ENCODE peak calls at places on chromosomes 11 and 22, in seven cellular contexts. One of them, this sample, is unnamed.

GRCh38 chr11:123822591-123822990 is 16.4 kb upstream of the OR6M1 start:
- DNase-seq in HL-60: no peak
- DNase-seq in T-helper 1 cell: no peak
- DNase-seq in posterior cingulate gyrus: no peak
- DNase-seq in progenitor cell of endocrine pancreas: peak; percentile 16
- DNase-seq in activated naive CD8-positive, alpha-beta T cell treated with anti-CD3 and anti-CD28 coated beads, Interleukin-2, amount 50 U/mL, for 24 hours: no peak
- DNase-seq in activated CD8-positive, alpha-beta memory T cell treated with anti-CD3 and anti-CD28 coated beads, Interleukin-2, amount 10 ng/mL, durations not matched to agents 7 days and 5 days: no peak
- DNase-seq in this sample: no peak

GRCh38 chr11:62540804-62541671 is 5.6 kb downstream of the AHNAK start:
- DNase-seq in HL-60: no peak
- DNase-seq in activated naive CD8-positive, alpha-beta T cell treated with anti-CD3 and anti-CD28 coated beads, Interleukin-2, amount 50 U/mL, for 24 hours: no peak
- DNase-seq in progenitor cell of endocrine pancreas: no peak
- DNase-seq in T-helper 1 cell: no peak
- DNase-seq in posterior cingulate gyrus: no peak
- DNase-seq in activated CD8-positive, alpha-beta memory T cell treated with anti-CD3 and anti-CD28 coated beads, Interleukin-2, amount 10 ng/mL, durations not matched to agents 7 days and 5 days: peak; percentile 92
- DNase-seq in this sample: no peak

GRCh38 chr22:29270475-29271271 is 2.6 kb downstream of the EWSR1 start:
- DNase-seq in posterior cingulate gyrus: no peak
- DNase-seq in progenitor cell of endocrine pancreas: no peak
- DNase-seq in T-helper 1 cell: no peak
- DNase-seq in activated naive CD8-positive, alpha-beta T cell treated with anti-CD3 and anti-CD28 coated beads, Interleukin-2, amount 50 U/mL, for 24 hours: no peak
- DNase-seq in activated CD8-positive, alpha-beta memory T cell treated with anti-CD3 and anti-CD28 coated beads, Interleukin-2, amount 10 ng/mL, durations not matched to agents 7 days and 5 days: no peak
- DNase-seq in HL-60: peak; percentile 48
- DNase-seq in this sample: peak; percentile 61

GRCh38 chr11:104337273-104337672 is 173.3 kb upstream of the PDGFD start:
- DNase-seq in progenitor cell of endocrine pancreas: no peak
- DNase-seq in posterior cingulate gyrus: no peak
- DNase-seq in activated CD8-positive, alpha-beta memory T cell treated with anti-CD3 and anti-CD28 coated beads, Interleukin-2, amount 10 ng/mL, durations not matched to agents 7 days and 5 days: no peak
- DNase-seq in activated naive CD8-positive, alpha-beta T cell treated with anti-CD3 and anti-CD28 coated beads, Interleukin-2, amount 50 U/mL, for 24 hours: no peak
- DNase-seq in T-helper 1 cell: no peak
- DNase-seq in HL-60: no peak
- DNase-seq in this sample: no peak

GRCh38 chr22:24730864-24731263 is 43.7 kb downstream of the PIWIL3 start:
- DNase-seq in T-helper 1 cell: no peak
- DNase-seq in activated CD8-positive, alpha-beta memory T cell treated with anti-CD3 and anti-CD28 coated beads, Interleukin-2, amount 10 ng/mL, durations not matched to agents 7 days and 5 days: no peak
- DNase-seq in activated naive CD8-positive, alpha-beta T cell treated with anti-CD3 and anti-CD28 coated beads, Interleukin-2, amount 50 U/mL, for 24 hours: no peak
- DNase-seq in progenitor cell of endocrine pancreas: no peak
- DNase-seq in posterior cingulate gyrus: no peak
- DNase-seq in HL-60: no peak
- DNase-seq in this sample: no peak

GRCh38 chr11:47913569-47914244 is 65.6 kb upstream of the NUP160 start:
- DNase-seq in activated naive CD8-positive, alpha-beta T cell treated with anti-CD3 and anti-CD28 coated beads, Interleukin-2, amount 50 U/mL, for 24 hours: no peak
- DNase-seq in activated CD8-positive, alpha-beta memory T cell treated with anti-CD3 and anti-CD28 coated beads, Interleukin-2, amount 10 ng/mL, durations not matched to agents 7 days and 5 days: no peak
- DNase-seq in progenitor cell of endocrine pancreas: no peak
- DNase-seq in T-helper 1 cell: no peak
- DNase-seq in HL-60: no peak
- DNase-seq in posterior cingulate gyrus: no peak
- DNase-seq in this sample: no peak

GRCh38 chr11:66291706-66292542 is at the start of gene TMEM151A:
- DNase-seq in activated CD8-positive, alpha-beta memory T cell treated with anti-CD3 and anti-CD28 coated beads, Interleukin-2, amount 10 ng/mL, durations not matched to agents 7 days and 5 days: no peak
- DNase-seq in progenitor cell of endocrine pancreas: no peak
- DNase-seq in posterior cingulate gyrus: peak; percentile 83
- DNase-seq in activated naive CD8-positive, alpha-beta T cell treated with anti-CD3 and anti-CD28 coated beads, Interleukin-2, amount 50 U/mL, for 24 hours: no peak
- DNase-seq in T-helper 1 cell: no peak
- DNase-seq in HL-60: no peak
- DNase-seq in this sample: no peak

GRCh38 chr11:391117-392017 is 2.6 kb upstream of the PKP3 start:
- DNase-seq in HL-60: no peak
- DNase-seq in activated naive CD8-positive, alpha-beta T cell treated with anti-CD3 and anti-CD28 coated beads, Interleukin-2, amount 50 U/mL, for 24 hours: no peak
- DNase-seq in posterior cingulate gyrus: no peak
- DNase-seq in activated CD8-positive, alpha-beta memory T cell treated with anti-CD3 and anti-CD28 coated beads, Interleukin-2, amount 10 ng/mL, durations not matched to agents 7 days and 5 days: no peak
- DNase-seq in progenitor cell of endocrine pancreas: no peak
- DNase-seq in T-helper 1 cell: no peak
- DNase-seq in this sample: no peak

GRCh38 chr22:37486224-37486845 is at the start of gene MFNG:
- DNase-seq in posterior cingulate gyrus: no peak
- DNase-seq in progenitor cell of endocrine pancreas: peak; percentile 24
- DNase-seq in activated naive CD8-positive, alpha-beta T cell treated with anti-CD3 and anti-CD28 coated beads, Interleukin-2, amount 50 U/mL, for 24 hours: peak; percentile 84
- DNase-seq in T-helper 1 cell: peak; percentile 61
- DNase-seq in activated CD8-positive, alpha-beta memory T cell treated with anti-CD3 and anti-CD28 coated beads, Interleukin-2, amount 10 ng/mL, durations not matched to agents 7 days and 5 days: peak; percentile 83
- DNase-seq in HL-60: peak; percentile 93
- DNase-seq in this sample: peak; percentile 83

GRCh38 chr11:19968860-19969259 is 191.4 kb downstream of the DBX1 start:
- DNase-seq in progenitor cell of endocrine pancreas: no peak
- DNase-seq in activated CD8-positive, alpha-beta memory T cell treated with anti-CD3 and anti-CD28 coated beads, Interleukin-2, amount 10 ng/mL, durations not matched to agents 7 days and 5 days: no peak
- DNase-seq in HL-60: no peak
- DNase-seq in posterior cingulate gyrus: no peak
- DNase-seq in activated naive CD8-positive, alpha-beta T cell treated with anti-CD3 and anti-CD28 coated beads, Interleukin-2, amount 50 U/mL, for 24 hours: no peak
- DNase-seq in T-helper 1 cell: no peak
- DNase-seq in this sample: no peak

GRCh38 chr22:28887725-28888459 is 4.5 kb downstream of the ZNRF3 start:
- DNase-seq in posterior cingulate gyrus: no peak
- DNase-seq in activated naive CD8-positive, alpha-beta T cell treated with anti-CD3 and anti-CD28 coated beads, Interleukin-2, amount 50 U/mL, for 24 hours: no peak
- DNase-seq in T-helper 1 cell: no peak
- DNase-seq in HL-60: no peak
- DNase-seq in progenitor cell of endocrine pancreas: no peak
- DNase-seq in activated CD8-positive, alpha-beta memory T cell treated with anti-CD3 and anti-CD28 coated beads, Interleukin-2, amount 10 ng/mL, durations not matched to agents 7 days and 5 days: no peak
- DNase-seq in this sample: no peak

GRCh38 chr11:3102641-3102921 is 45.4 kb upstream of the CARS1 start:
- DNase-seq in T-helper 1 cell: no peak
- DNase-seq in progenitor cell of endocrine pancreas: no peak
- DNase-seq in HL-60: no peak
- DNase-seq in activated naive CD8-positive, alpha-beta T cell treated with anti-CD3 and anti-CD28 coated beads, Interleukin-2, amount 50 U/mL, for 24 hours: no peak
- DNase-seq in posterior cingulate gyrus: no peak
- DNase-seq in activated CD8-positive, alpha-beta memory T cell treated with anti-CD3 and anti-CD28 coated beads, Interleukin-2, amount 10 ng/mL, durations not matched to agents 7 days and 5 days: no peak
- DNase-seq in this sample: no peak

GRCh38 chr11:32210601-32211000 is 119.7 kb downstream of the RCN1 start:
- DNase-seq in posterior cingulate gyrus: no peak
- DNase-seq in progenitor cell of endocrine pancreas: no peak
- DNase-seq in HL-60: no peak
- DNase-seq in activated naive CD8-positive, alpha-beta T cell treated with anti-CD3 and anti-CD28 coated beads, Interleukin-2, amount 50 U/mL, for 24 hours: no peak
- DNase-seq in T-helper 1 cell: no peak
- DNase-seq in activated CD8-positive, alpha-beta memory T cell treated with anti-CD3 and anti-CD28 coated beads, Interleukin-2, amount 10 ng/mL, durations not matched to agents 7 days and 5 days: no peak
- DNase-seq in this sample: no peak

GRCh38 chr11:123357353-123357989 is 72.6 kb upstream of the GRAMD1B start:
- DNase-seq in activated CD8-positive, alpha-beta memory T cell treated with anti-CD3 and anti-CD28 coated beads, Interleukin-2, amount 10 ng/mL, durations not matched to agents 7 days and 5 days: no peak
- DNase-seq in HL-60: no peak
- DNase-seq in progenitor cell of endocrine pancreas: no peak
- DNase-seq in activated naive CD8-positive, alpha-beta T cell treated with anti-CD3 and anti-CD28 coated beads, Interleukin-2, amount 50 U/mL, for 24 hours: peak; percentile 15
- DNase-seq in T-helper 1 cell: no peak
- DNase-seq in posterior cingulate gyrus: no peak
- DNase-seq in this sample: no peak

GRCh38 chr11:61730222-61730994 is 22.0 kb upstream of the MYRF start:
- DNase-seq in activated CD8-positive, alpha-beta memory T cell treated with anti-CD3 and anti-CD28 coated beads, Interleukin-2, amount 10 ng/mL, durations not matched to agents 7 days and 5 days: no peak
- DNase-seq in posterior cingulate gyrus: no peak
- DNase-seq in progenitor cell of endocrine pancreas: no peak
- DNase-seq in HL-60: no peak
- DNase-seq in T-helper 1 cell: no peak
- DNase-seq in activated naive CD8-positive, alpha-beta T cell treated with anti-CD3 and anti-CD28 coated beads, Interleukin-2, amount 50 U/mL, for 24 hours: no peak
- DNase-seq in this sample: no peak

GRCh38 chr11:23226331-23226909 is 366.1 kb upstream of the CCDC179 start:
- DNase-seq in posterior cingulate gyrus: no peak
- DNase-seq in HL-60: no peak
- DNase-seq in activated naive CD8-positive, alpha-beta T cell treated with anti-CD3 and anti-CD28 coated beads, Interleukin-2, amount 50 U/mL, for 24 hours: no peak
- DNase-seq in progenitor cell of endocrine pancreas: no peak
- DNase-seq in T-helper 1 cell: no peak
- DNase-seq in activated CD8-positive, alpha-beta memory T cell treated with anti-CD3 and anti-CD28 coated beads, Interleukin-2, amount 10 ng/mL, durations not matched to agents 7 days and 5 days: no peak
- DNase-seq in this sample: no peak

GRCh38 chr22:19678949-19679348 is 35.4 kb upstream of the SEPTIN5 start:
- DNase-seq in T-helper 1 cell: no peak
- DNase-seq in activated naive CD8-positive, alpha-beta T cell treated with anti-CD3 and anti-CD28 coated beads, Interleukin-2, amount 50 U/mL, for 24 hours: no peak
- DNase-seq in HL-60: no peak
- DNase-seq in progenitor cell of endocrine pancreas: no peak
- DNase-seq in activated CD8-positive, alpha-beta memory T cell treated with anti-CD3 and anti-CD28 coated beads, Interleukin-2, amount 10 ng/mL, durations not matched to agents 7 days and 5 days: no peak
- DNase-seq in posterior cingulate gyrus: no peak
- DNase-seq in this sample: no peak

GRCh38 chr11:102288745-102289083 is 28.6 kb upstream of the BIRC3 start:
- DNase-seq in progenitor cell of endocrine pancreas: no peak
- DNase-seq in activated CD8-positive, alpha-beta memory T cell treated with anti-CD3 and anti-CD28 coated beads, Interleukin-2, amount 10 ng/mL, durations not matched to agents 7 days and 5 days: no peak
- DNase-seq in T-helper 1 cell: no peak
- DNase-seq in posterior cingulate gyrus: no peak
- DNase-seq in HL-60: no peak
- DNase-seq in activated naive CD8-positive, alpha-beta T cell treated with anti-CD3 and anti-CD28 coated beads, Interleukin-2, amount 50 U/mL, for 24 hours: no peak
- DNase-seq in this sample: no peak

GRCh38 chr11:7965386-7965785 is at the start of gene NLRP10:
- DNase-seq in HL-60: no peak
- DNase-seq in T-helper 1 cell: no peak
- DNase-seq in progenitor cell of endocrine pancreas: no peak
- DNase-seq in activated naive CD8-positive, alpha-beta T cell treated with anti-CD3 and anti-CD28 coated beads, Interleukin-2, amount 50 U/mL, for 24 hours: no peak
- DNase-seq in posterior cingulate gyrus: no peak
- DNase-seq in activated CD8-positive, alpha-beta memory T cell treated with anti-CD3 and anti-CD28 coated beads, Interleukin-2, amount 10 ng/mL, durations not matched to agents 7 days and 5 days: no peak
- DNase-seq in this sample: no peak

GRCh38 chr11:112961751-112962747 is 829 bp downstream of the NCAM1 start:
- DNase-seq in posterior cingulate gyrus: peak; percentile 90
- DNase-seq in activated naive CD8-positive, alpha-beta T cell treated with anti-CD3 and anti-CD28 coated beads, Interleukin-2, amount 50 U/mL, for 24 hours: peak; percentile 12
- DNase-seq in activated CD8-positive, alpha-beta memory T cell treated with anti-CD3 and anti-CD28 coated beads, Interleukin-2, amount 10 ng/mL, durations not matched to agents 7 days and 5 days: no peak
- DNase-seq in HL-60: no peak
- DNase-seq in T-helper 1 cell: no peak
- DNase-seq in progenitor cell of endocrine pancreas: peak; percentile 22
- DNase-seq in this sample: no peak

GRCh38 chr22:23621082-23621780 is 10.9 kb downstream of the DRICH1 start:
- DNase-seq in activated CD8-positive, alpha-beta memory T cell treated with anti-CD3 and anti-CD28 coated beads, Interleukin-2, amount 10 ng/mL, durations not matched to agents 7 days and 5 days: no peak
- DNase-seq in progenitor cell of endocrine pancreas: no peak
- DNase-seq in posterior cingulate gyrus: no peak
- DNase-seq in HL-60: no peak
- DNase-seq in activated naive CD8-positive, alpha-beta T cell treated with anti-CD3 and anti-CD28 coated beads, Interleukin-2, amount 50 U/mL, for 24 hours: no peak
- DNase-seq in T-helper 1 cell: no peak
- DNase-seq in this sample: no peak

GRCh38 chr11:34132261-34132965 is 27.0 kb downstream of the NAT10 start:
- DNase-seq in T-helper 1 cell: no peak
- DNase-seq in HL-60: no peak
- DNase-seq in posterior cingulate gyrus: no peak
- DNase-seq in activated CD8-positive, alpha-beta memory T cell treated with anti-CD3 and anti-CD28 coated beads, Interleukin-2, amount 10 ng/mL, durations not matched to agents 7 days and 5 days: no peak
- DNase-seq in activated naive CD8-positive, alpha-beta T cell treated with anti-CD3 and anti-CD28 coated beads, Interleukin-2, amount 50 U/mL, for 24 hours: no peak
- DNase-seq in progenitor cell of endocrine pancreas: no peak
- DNase-seq in this sample: no peak

GRCh38 chr11:625636-626319 is 1.0 kb upstream of the CDHR5 start:
- DNase-seq in HL-60: no peak
- DNase-seq in progenitor cell of endocrine pancreas: no peak
- DNase-seq in activated naive CD8-positive, alpha-beta T cell treated with anti-CD3 and anti-CD28 coated beads, Interleukin-2, amount 50 U/mL, for 24 hours: no peak
- DNase-seq in posterior cingulate gyrus: no peak
- DNase-seq in activated CD8-positive, alpha-beta memory T cell treated with anti-CD3 and anti-CD28 coated beads, Interleukin-2, amount 10 ng/mL, durations not matched to agents 7 days and 5 days: no peak
- DNase-seq in T-helper 1 cell: no peak
- DNase-seq in this sample: no peak

GRCh38 chr11:22466809-22467208 is 128.6 kb downstream of the SLC17A6 start:
- DNase-seq in posterior cingulate gyrus: no peak
- DNase-seq in T-helper 1 cell: no peak
- DNase-seq in activated CD8-positive, alpha-beta memory T cell treated with anti-CD3 and anti-CD28 coated beads, Interleukin-2, amount 10 ng/mL, durations not matched to agents 7 days and 5 days: no peak
- DNase-seq in HL-60: no peak
- DNase-seq in activated naive CD8-positive, alpha-beta T cell treated with anti-CD3 and anti-CD28 coated beads, Interleukin-2, amount 50 U/mL, for 24 hours: no peak
- DNase-seq in progenitor cell of endocrine pancreas: no peak
- DNase-seq in this sample: no peak

GRCh38 chr22:37240941-37241320 is 3.1 kb downstream of the RAC2 start:
- DNase-seq in T-helper 1 cell: no peak
- DNase-seq in HL-60: no peak
- DNase-seq in activated CD8-positive, alpha-beta memory T cell treated with anti-CD3 and anti-CD28 coated beads, Interleukin-2, amount 10 ng/mL, durations not matched to agents 7 days and 5 days: no peak
- DNase-seq in progenitor cell of endocrine pancreas: no peak
- DNase-seq in posterior cingulate gyrus: no peak
- DNase-seq in activated naive CD8-positive, alpha-beta T cell treated with anti-CD3 and anti-CD28 coated beads, Interleukin-2, amount 50 U/mL, for 24 hours: no peak
- DNase-seq in this sample: no peak

GRCh38 chr11:69357458-69358397 is 63.8 kb downstream of the MYEOV start:
- DNase-seq in progenitor cell of endocrine pancreas: peak; percentile 8
- DNase-seq in T-helper 1 cell: no peak
- DNase-seq in activated naive CD8-positive, alpha-beta T cell treated with anti-CD3 and anti-CD28 coated beads, Interleukin-2, amount 50 U/mL, for 24 hours: peak; percentile 0
- DNase-seq in activated CD8-positive, alpha-beta memory T cell treated with anti-CD3 and anti-CD28 coated beads, Interleukin-2, amount 10 ng/mL, durations not matched to agents 7 days and 5 days: peak; percentile 30
- DNase-seq in HL-60: no peak
- DNase-seq in posterior cingulate gyrus: no peak
- DNase-seq in this sample: no peak

GRCh38 chr22:30217698-30218565 is 28.6 kb downstream of the LIF start:
- DNase-seq in progenitor cell of endocrine pancreas: no peak
- DNase-seq in HL-60: no peak
- DNase-seq in posterior cingulate gyrus: peak; percentile 69
- DNase-seq in activated CD8-positive, alpha-beta memory T cell treated with anti-CD3 and anti-CD28 coated beads, Interleukin-2, amount 10 ng/mL, durations not matched to agents 7 days and 5 days: no peak
- DNase-seq in T-helper 1 cell: no peak
- DNase-seq in activated naive CD8-positive, alpha-beta T cell treated with anti-CD3 and anti-CD28 coated beads, Interleukin-2, amount 50 U/mL, for 24 hours: no peak
- DNase-seq in this sample: no peak

GRCh38 chr11:7416080-7416479 is 69.2 kb upstream of the OLFML1 start:
- DNase-seq in activated naive CD8-positive, alpha-beta T cell treated with anti-CD3 and anti-CD28 coated beads, Interleukin-2, amount 50 U/mL, for 24 hours: no peak
- DNase-seq in progenitor cell of endocrine pancreas: no peak
- DNase-seq in HL-60: no peak
- DNase-seq in posterior cingulate gyrus: no peak
- DNase-seq in activated CD8-positive, alpha-beta memory T cell treated with anti-CD3 and anti-CD28 coated beads, Interleukin-2, amount 10 ng/mL, durations not matched to agents 7 days and 5 days: no peak
- DNase-seq in T-helper 1 cell: no peak
- DNase-seq in this sample: no peak

GRCh38 chr22:41672780-41673509 is 15.7 kb downstream of the SNU13 start:
- DNase-seq in activated CD8-positive, alpha-beta memory T cell treated with anti-CD3 and anti-CD28 coated beads, Interleukin-2, amount 10 ng/mL, durations not matched to agents 7 days and 5 days: no peak
- DNase-seq in T-helper 1 cell: no peak
- DNase-seq in activated naive CD8-positive, alpha-beta T cell treated with anti-CD3 and anti-CD28 coated beads, Interleukin-2, amount 50 U/mL, for 24 hours: no peak
- DNase-seq in progenitor cell of endocrine pancreas: no peak
- DNase-seq in posterior cingulate gyrus: no peak
- DNase-seq in HL-60: no peak
- DNase-seq in this sample: no peak

GRCh38 chr11:130606781-130607511 is 158.5 kb downstream of the ADAMTS15 start:
- DNase-seq in progenitor cell of endocrine pancreas: no peak
- DNase-seq in activated CD8-positive, alpha-beta memory T cell treated with anti-CD3 and anti-CD28 coated beads, Interleukin-2, amount 10 ng/mL, durations not matched to agents 7 days and 5 days: no peak
- DNase-seq in T-helper 1 cell: no peak
- DNase-seq in HL-60: no peak
- DNase-seq in activated naive CD8-positive, alpha-beta T cell treated with anti-CD3 and anti-CD28 coated beads, Interleukin-2, amount 50 U/mL, for 24 hours: no peak
- DNase-seq in posterior cingulate gyrus: no peak
- DNase-seq in this sample: no peak

GRCh38 chr11:58916637-58917036 is 22.7 kb upstream of the GLYATL1 start:
- DNase-seq in activated naive CD8-positive, alpha-beta T cell treated with anti-CD3 and anti-CD28 coated beads, Interleukin-2, amount 50 U/mL, for 24 hours: no peak
- DNase-seq in T-helper 1 cell: no peak
- DNase-seq in posterior cingulate gyrus: no peak
- DNase-seq in HL-60: no peak
- DNase-seq in progenitor cell of endocrine pancreas: no peak
- DNase-seq in activated CD8-positive, alpha-beta memory T cell treated with anti-CD3 and anti-CD28 coated beads, Interleukin-2, amount 10 ng/mL, durations not matched to agents 7 days and 5 days: no peak
- DNase-seq in this sample: no peak

GRCh38 chr11:44399968-44400367 is 90.0 kb upstream of the ALX4 start:
- DNase-seq in HL-60: no peak
- DNase-seq in T-helper 1 cell: no peak
- DNase-seq in activated naive CD8-positive, alpha-beta T cell treated with anti-CD3 and anti-CD28 coated beads, Interleukin-2, amount 50 U/mL, for 24 hours: no peak
- DNase-seq in progenitor cell of endocrine pancreas: no peak
- DNase-seq in posterior cingulate gyrus: no peak
- DNase-seq in activated CD8-positive, alpha-beta memory T cell treated with anti-CD3 and anti-CD28 coated beads, Interleukin-2, amount 10 ng/mL, durations not matched to agents 7 days and 5 days: no peak
- DNase-seq in this sample: no peak

GRCh38 chr11:12075822-12076821 is 34.3 kb upstream of the MICAL2 start:
- DNase-seq in progenitor cell of endocrine pancreas: no peak
- DNase-seq in activated naive CD8-positive, alpha-beta T cell treated with anti-CD3 and anti-CD28 coated beads, Interleukin-2, amount 50 U/mL, for 24 hours: no peak
- DNase-seq in T-helper 1 cell: no peak
- DNase-seq in activated CD8-positive, alpha-beta memory T cell treated with anti-CD3 and anti-CD28 coated beads, Interleukin-2, amount 10 ng/mL, durations not matched to agents 7 days and 5 days: no peak
- DNase-seq in HL-60: no peak
- DNase-seq in posterior cingulate gyrus: no peak
- DNase-seq in this sample: no peak

GRCh38 chr11:117834838-117835443 is 10.4 kb upstream of the FXYD2 start:
- DNase-seq in HL-60: no peak
- DNase-seq in T-helper 1 cell: no peak
- DNase-seq in activated naive CD8-positive, alpha-beta T cell treated with anti-CD3 and anti-CD28 coated beads, Interleukin-2, amount 50 U/mL, for 24 hours: no peak
- DNase-seq in progenitor cell of endocrine pancreas: no peak
- DNase-seq in posterior cingulate gyrus: peak; percentile 47
- DNase-seq in activated CD8-positive, alpha-beta memory T cell treated with anti-CD3 and anti-CD28 coated beads, Interleukin-2, amount 10 ng/mL, durations not matched to agents 7 days and 5 days: no peak
- DNase-seq in this sample: no peak

GRCh38 chr11:10990637-10991036 is 132.8 kb upstream of the ZBED5 start:
- DNase-seq in activated naive CD8-positive, alpha-beta T cell treated with anti-CD3 and anti-CD28 coated beads, Interleukin-2, amount 50 U/mL, for 24 hours: no peak
- DNase-seq in progenitor cell of endocrine pancreas: no peak
- DNase-seq in posterior cingulate gyrus: no peak
- DNase-seq in activated CD8-positive, alpha-beta memory T cell treated with anti-CD3 and anti-CD28 coated beads, Interleukin-2, amount 10 ng/mL, durations not matched to agents 7 days and 5 days: no peak
- DNase-seq in HL-60: no peak
- DNase-seq in T-helper 1 cell: no peak
- DNase-seq in this sample: no peak

GRCh38 chr22:23899042-23899745 is 5.0 kb downstream of the MIF start:
- DNase-seq in posterior cingulate gyrus: peak; percentile 52
- DNase-seq in activated naive CD8-positive, alpha-beta T cell treated with anti-CD3 and anti-CD28 coated beads, Interleukin-2, amount 50 U/mL, for 24 hours: no peak
- DNase-seq in progenitor cell of endocrine pancreas: no peak
- DNase-seq in T-helper 1 cell: no peak
- DNase-seq in HL-60: no peak
- DNase-seq in activated CD8-positive, alpha-beta memory T cell treated with anti-CD3 and anti-CD28 coated beads, Interleukin-2, amount 10 ng/mL, durations not matched to agents 7 days and 5 days: no peak
- DNase-seq in this sample: no peak

GRCh38 chr11:77633856-77634425 is 3.7 kb downstream of the CLNS1A start:
- DNase-seq in activated CD8-positive, alpha-beta memory T cell treated with anti-CD3 and anti-CD28 coated beads, Interleukin-2, amount 10 ng/mL, durations not matched to agents 7 days and 5 days: no peak
- DNase-seq in progenitor cell of endocrine pancreas: no peak
- DNase-seq in posterior cingulate gyrus: no peak
- DNase-seq in activated naive CD8-positive, alpha-beta T cell treated with anti-CD3 and anti-CD28 coated beads, Interleukin-2, amount 50 U/mL, for 24 hours: no peak
- DNase-seq in HL-60: peak; percentile 91
- DNase-seq in T-helper 1 cell: no peak
- DNase-seq in this sample: peak; percentile 70

GRCh38 chr11:77999446-77999845 is 5.0 kb upstream of the INTS4 start:
- DNase-seq in activated CD8-positive, alpha-beta memory T cell treated with anti-CD3 and anti-CD28 coated beads, Interleukin-2, amount 10 ng/mL, durations not matched to agents 7 days and 5 days: no peak
- DNase-seq in activated naive CD8-positive, alpha-beta T cell treated with anti-CD3 and anti-CD28 coated beads, Interleukin-2, amount 50 U/mL, for 24 hours: no peak
- DNase-seq in posterior cingulate gyrus: no peak
- DNase-seq in HL-60: no peak
- DNase-seq in T-helper 1 cell: no peak
- DNase-seq in progenitor cell of endocrine pancreas: no peak
- DNase-seq in this sample: no peak